ENCODE peak calls at places on chromosomes 12 and 14, in six cellular contexts. One of them, this sample, is unnamed.

GRCh38 chr12:59650594-59651229 is 54.9 kb downstream of the SLC16A7 start:
- DNase-seq in left lung: no peak
- DNase-seq in body of pancreas: peak; percentile 48
- DNase-seq in heart left ventricle: no peak
- DNase-seq in pancreas: peak; percentile 32
- DNase-seq in astrocyte: peak; percentile 54
- DNase-seq in this sample: no peak

GRCh38 chr12:32053881-32054624 is 52.6 kb upstream of the BICD1 start:
- DNase-seq in left lung: no peak
- DNase-seq in astrocyte: no peak
- DNase-seq in pancreas: no peak
- DNase-seq in body of pancreas: no peak
- DNase-seq in heart left ventricle: no peak
- DNase-seq in this sample: no peak

GRCh38 chr12:25189656-25190055 is 5.3 kb downstream of the DNAI7 start:
- DNase-seq in left lung: no peak
- DNase-seq in pancreas: no peak
- DNase-seq in astrocyte: no peak
- DNase-seq in body of pancreas: no peak
- DNase-seq in heart left ventricle: no peak
- DNase-seq in this sample: no peak

GRCh38 chr14:30885840-30886740 is 11.7 kb downstream of the COCH start:
- DNase-seq in astrocyte: peak; percentile 16
- DNase-seq in body of pancreas: no peak
- DNase-seq in pancreas: no peak
- DNase-seq in left lung: no peak
- DNase-seq in heart left ventricle: no peak
- DNase-seq in this sample: no peak

GRCh38 chr12:106307176-106307575 is 4.6 kb downstream of the TCP11L2 start:
- DNase-seq in heart left ventricle: no peak
- DNase-seq in pancreas: no peak
- DNase-seq in left lung: no peak
- DNase-seq in body of pancreas: no peak
- DNase-seq in astrocyte: no peak
- DNase-seq in this sample: no peak

GRCh38 chr12:103780093-103780440 is 61.0 kb downstream of the NT5DC3 start:
- DNase-seq in astrocyte: peak; percentile 33
- DNase-seq in body of pancreas: no peak
- DNase-seq in heart left ventricle: no peak
- DNase-seq in pancreas: no peak
- DNase-seq in left lung: no peak
- DNase-seq in this sample: peak; percentile 33

GRCh38 chr12:20376984-20377383 is 8.6 kb downstream of the PDE3A start:
- DNase-seq in left lung: no peak
- DNase-seq in pancreas: no peak
- DNase-seq in astrocyte: peak; percentile 13
- DNase-seq in heart left ventricle: no peak
- DNase-seq in body of pancreas: no peak
- DNase-seq in this sample: peak; percentile 44

GRCh38 chr14:33432407-33433023 is 493.8 kb downstream of the NPAS3 start:
- DNase-seq in body of pancreas: peak; percentile 29
- DNase-seq in pancreas: peak; percentile 15
- DNase-seq in left lung: no peak
- DNase-seq in heart left ventricle: no peak
- DNase-seq in astrocyte: peak; percentile 22
- DNase-seq in this sample: peak; percentile 66

GRCh38 chr12:107912421-107913004 is 138.0 kb downstream of the ASCL4 start:
- DNase-seq in heart left ventricle: peak; percentile 70
- DNase-seq in pancreas: peak; percentile 38
- DNase-seq in astrocyte: no peak
- DNase-seq in body of pancreas: peak; percentile 52
- DNase-seq in left lung: peak; percentile 39
- DNase-seq in this sample: no peak

GRCh38 chr12:52087961-52088820 is 8.7 kb downstream of the SMIM41 start:
- DNase-seq in left lung: no peak
- DNase-seq in astrocyte: no peak
- DNase-seq in body of pancreas: no peak
- DNase-seq in pancreas: no peak
- DNase-seq in heart left ventricle: no peak
- DNase-seq in this sample: no peak

GRCh38 chr12:118287728-118288127 is 85.0 kb downstream of the TAOK3 start:
- DNase-seq in left lung: no peak
- DNase-seq in astrocyte: no peak
- DNase-seq in pancreas: no peak
- DNase-seq in body of pancreas: no peak
- DNase-seq in heart left ventricle: no peak
- DNase-seq in this sample: no peak

GRCh38 chr12:120903818-120904773 is at the start of gene SPPL3:
- DNase-seq in left lung: peak; percentile 93
- DNase-seq in pancreas: peak; percentile 93
- DNase-seq in astrocyte: peak; percentile 56
- DNase-seq in heart left ventricle: peak; percentile 97
- DNase-seq in body of pancreas: peak; percentile 94
- DNase-seq in this sample: peak; percentile 79
- H3K27ac ChIP-seq in left lung: peak within 1 kb of the TSS; percentile 79
- H3K27ac ChIP-seq in pancreas: peak within 1 kb of the TSS; percentile 82
- H3K27ac ChIP-seq in astrocyte: peak within 1 kb of the TSS; percentile 42
- H3K27ac ChIP-seq in heart left ventricle: peak within 1 kb of the TSS; percentile 90
- H3K27ac ChIP-seq in body of pancreas: peak within 1 kb of the TSS; percentile 43
- H3K27ac ChIP-seq in this sample: peak within 1 kb of the TSS; percentile 9

GRCh38 chr14:76546426-76547221 is 170.7 kb downstream of the ESRRB start:
- DNase-seq in astrocyte: no peak
- DNase-seq in body of pancreas: peak; percentile 3
- DNase-seq in left lung: no peak
- DNase-seq in heart left ventricle: no peak
- DNase-seq in pancreas: no peak
- DNase-seq in this sample: no peak
- TF ChIP-seq CTCF in astrocyte: peak; percentile 31
- TF ChIP-seq CTCF in body of pancreas: peak; percentile 21
- TF ChIP-seq CTCF in left lung: no peak
- TF ChIP-seq CTCF in heart left ventricle: peak; percentile 32
- TF ChIP-seq CTCF in pancreas: peak; percentile 29
- TF ChIP-seq CTCF in this sample: peak; percentile 48

DNA sequence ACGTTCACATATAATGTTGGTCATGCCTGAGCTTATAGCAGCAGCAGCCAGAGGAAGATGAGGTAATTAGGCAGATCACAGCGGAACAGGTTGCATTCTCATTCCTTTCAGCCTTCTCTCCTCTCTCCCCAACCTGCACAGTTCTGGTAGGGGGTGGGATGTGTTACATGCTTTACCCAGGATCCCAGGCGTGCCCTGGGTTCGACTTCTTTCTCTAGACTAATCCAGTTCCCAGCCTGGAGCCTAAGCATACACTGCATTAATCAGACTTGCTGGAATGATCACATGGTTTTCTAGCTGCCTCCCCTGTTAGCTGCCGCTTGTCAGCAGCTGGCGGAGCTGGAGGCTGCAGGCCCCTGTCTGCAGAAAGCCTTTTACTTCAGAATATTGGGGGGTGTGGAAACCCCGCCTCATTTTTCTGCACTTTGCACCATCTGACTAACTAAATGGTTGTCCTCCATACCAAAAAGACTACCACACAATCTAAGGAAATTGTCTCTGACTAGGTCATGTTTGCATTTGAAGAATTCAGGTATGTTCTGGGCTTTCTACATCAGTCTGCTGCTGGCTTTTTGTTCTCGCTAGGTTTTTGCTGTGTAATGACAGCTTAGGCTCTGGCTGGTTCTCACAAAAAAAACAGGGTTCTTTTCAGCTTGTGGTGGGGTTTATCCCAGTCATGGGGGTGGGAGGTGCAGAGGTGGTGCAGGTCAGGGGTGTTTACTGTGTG is 45.9 kb upstream of the EVL start:
- DNase-seq in heart left ventricle: no peak
- DNase-seq in left lung: no peak
- DNase-seq in astrocyte: peak; percentile 61
- DNase-seq in body of pancreas: no peak
- DNase-seq in pancreas: no peak
- DNase-seq in this sample: peak; percentile 51
- H3K4me3 ChIP-seq in heart left ventricle: peak overlapping the region; percentile 26
- H3K4me3 ChIP-seq in left lung: no peak overlapping the region
- H3K4me3 ChIP-seq in astrocyte: no peak overlapping the region
- H3K4me3 ChIP-seq in body of pancreas: no peak overlapping the region
- H3K4me3 ChIP-seq in pancreas: no peak overlapping the region
- H3K4me3 ChIP-seq in this sample: no peak overlapping the region

GRCh38 chr12:27902651-27903050 is 69.9 kb downstream of the PTHLH start:
- DNase-seq in heart left ventricle: no peak
- DNase-seq in pancreas: no peak
- DNase-seq in astrocyte: no peak
- DNase-seq in left lung: no peak
- DNase-seq in body of pancreas: no peak
- DNase-seq in this sample: no peak

GRCh38 chr12:27901959-27902358 is 70.6 kb downstream of the PTHLH start:
- DNase-seq in left lung: no peak
- DNase-seq in heart left ventricle: no peak
- DNase-seq in pancreas: no peak
- DNase-seq in body of pancreas: no peak
- DNase-seq in astrocyte: peak; percentile 56
- DNase-seq in this sample: peak; percentile 53

GRCh38 chr12:27898022-27898421 is 74.5 kb downstream of the PTHLH start:
- DNase-seq in pancreas: no peak
- DNase-seq in astrocyte: no peak
- DNase-seq in heart left ventricle: no peak
- DNase-seq in body of pancreas: no peak
- DNase-seq in left lung: no peak
- DNase-seq in this sample: no peak

GRCh38 chr12:27899151-27899661 is 73.3 kb downstream of the PTHLH start:
- DNase-seq in heart left ventricle: no peak
- DNase-seq in astrocyte: peak; percentile 99
- DNase-seq in body of pancreas: no peak
- DNase-seq in left lung: no peak
- DNase-seq in pancreas: no peak
- DNase-seq in this sample: peak; percentile 99

DNA sequence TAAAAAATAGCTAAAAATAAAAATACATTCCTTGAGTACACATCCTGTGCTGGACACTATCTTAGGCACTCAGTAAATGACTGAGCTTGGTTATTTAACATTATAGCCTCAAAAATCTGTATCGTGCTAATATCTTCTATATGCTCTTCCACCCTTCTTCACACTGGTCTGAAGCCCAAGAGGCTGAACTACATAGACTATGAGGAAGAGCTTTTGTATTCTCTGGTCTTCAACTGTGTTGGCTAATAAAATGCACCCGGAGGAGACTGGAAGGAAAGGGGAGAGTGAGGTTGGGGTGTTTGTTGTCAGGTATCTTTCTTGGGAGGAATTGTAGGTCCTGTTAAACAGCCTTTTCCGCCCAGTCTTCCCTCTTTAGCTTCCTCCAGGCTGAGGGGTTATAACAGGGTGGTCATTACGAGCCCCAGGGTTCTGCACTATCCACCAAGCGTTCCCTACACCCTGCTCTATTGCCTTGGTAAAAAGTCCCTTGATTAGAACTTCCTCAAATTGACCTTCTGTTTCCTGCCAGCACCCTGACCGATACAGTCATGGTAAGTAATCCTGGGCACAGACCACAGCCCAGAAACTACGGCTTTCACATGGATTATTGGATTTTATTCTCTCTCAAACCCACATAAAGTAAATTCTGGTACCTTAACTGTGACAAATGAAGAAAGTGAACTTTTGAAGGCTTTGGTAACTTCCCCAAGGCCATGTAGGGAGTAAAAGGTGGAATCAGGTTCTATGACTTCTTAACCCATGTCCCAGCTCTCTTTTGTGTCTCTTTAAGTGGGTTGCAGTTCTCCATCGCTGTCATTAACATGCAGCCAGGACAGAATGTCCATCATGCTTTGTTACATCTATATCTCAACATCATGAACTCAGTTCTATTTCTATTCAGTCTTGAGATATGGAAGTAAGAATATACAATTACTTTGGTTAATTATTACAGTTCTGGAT is 71.3 kb downstream of the PTHLH start:
- DNase-seq in pancreas: no peak
- DNase-seq in body of pancreas: no peak
- DNase-seq in astrocyte: no peak
- DNase-seq in left lung: no peak
- DNase-seq in heart left ventricle: no peak
- DNase-seq in this sample: no peak
- H3K27ac ChIP-seq in pancreas: no peak overlapping the region
- H3K27ac ChIP-seq in body of pancreas: no peak overlapping the region
- H3K27ac ChIP-seq in astrocyte: no peak overlapping the region
- H3K27ac ChIP-seq in left lung: no peak overlapping the region
- H3K27ac ChIP-seq in heart left ventricle: no peak overlapping the region
- H3K27ac ChIP-seq in this sample: no peak overlapping the region

GRCh38 chr14:29426083-29426482 is 501.6 kb downstream of the PRKD1 start:
- DNase-seq in left lung: no peak
- DNase-seq in body of pancreas: no peak
- DNase-seq in pancreas: no peak
- DNase-seq in astrocyte: no peak
- DNase-seq in heart left ventricle: no peak
- DNase-seq in this sample: no peak

GRCh38 chr14:29419736-29420135 is 507.9 kb downstream of the PRKD1 start:
- DNase-seq in body of pancreas: no peak
- DNase-seq in pancreas: no peak
- DNase-seq in heart left ventricle: no peak
- DNase-seq in astrocyte: no peak
- DNase-seq in left lung: no peak
- DNase-seq in this sample: no peak

DNA sequence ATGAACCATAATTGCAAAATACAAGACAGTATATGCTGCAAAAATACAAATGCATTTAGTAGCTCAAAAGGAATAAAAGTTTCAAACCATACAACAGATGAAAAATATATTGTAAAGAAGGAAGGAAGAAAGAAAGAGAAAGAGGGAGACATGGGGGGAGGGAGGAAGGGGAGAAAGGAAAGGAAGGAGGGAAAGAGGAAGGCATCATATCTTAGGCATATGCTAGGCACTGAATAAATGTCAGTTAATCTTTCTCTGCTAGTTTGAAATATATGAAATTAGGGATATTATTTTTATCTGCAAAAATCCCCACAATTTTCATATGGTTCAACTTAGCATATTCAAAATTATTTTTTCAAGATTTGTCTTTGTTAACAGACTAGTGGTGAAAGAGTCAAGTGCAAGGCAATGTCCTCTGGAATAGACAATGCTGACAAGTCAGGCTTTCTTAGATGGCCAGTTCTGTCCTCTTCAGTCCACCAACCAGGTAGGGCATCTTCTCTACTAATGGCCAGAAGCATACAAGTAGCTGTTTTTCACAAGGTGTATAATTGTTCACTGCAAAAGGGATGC is 506.4 kb downstream of the PRKD1 start:
- DNase-seq in astrocyte: no peak
- DNase-seq in left lung: no peak
- DNase-seq in pancreas: no peak
- DNase-seq in heart left ventricle: no peak
- DNase-seq in body of pancreas: no peak
- DNase-seq in this sample: no peak
- TF ChIP-seq CTCF in astrocyte: no peak
- TF ChIP-seq CTCF in left lung: no peak
- TF ChIP-seq CTCF in pancreas: peak; percentile 3
- TF ChIP-seq CTCF in heart left ventricle: no peak
- TF ChIP-seq CTCF in body of pancreas: no peak
- TF ChIP-seq CTCF in this sample: no peak

DNA sequence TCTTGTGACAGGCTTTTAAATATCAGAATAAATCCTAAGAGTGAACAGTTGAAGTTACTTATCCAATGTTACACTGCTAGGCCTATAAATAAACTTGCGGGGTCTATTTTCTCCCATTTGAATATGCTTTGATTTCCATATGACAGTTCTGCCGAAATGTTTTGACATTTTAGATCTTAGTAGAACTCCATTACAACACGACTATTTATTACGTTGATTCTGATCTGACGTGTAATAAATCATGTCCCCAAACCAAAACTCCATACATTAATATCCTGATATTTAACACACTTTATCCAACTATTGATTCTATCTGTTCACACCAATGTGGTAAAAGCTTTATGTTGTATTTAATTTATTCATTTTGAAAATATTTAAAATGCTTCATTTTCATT is 16.1 kb upstream of the NEMF start:
- DNase-seq in left lung: no peak
- DNase-seq in heart left ventricle: no peak
- DNase-seq in astrocyte: no peak
- DNase-seq in body of pancreas: no peak
- DNase-seq in pancreas: no peak
- DNase-seq in this sample: no peak
- H3K4me3 ChIP-seq in left lung: peak overlapping the region; percentile 23
- H3K4me3 ChIP-seq in heart left ventricle: peak overlapping the region; percentile 73
- H3K4me3 ChIP-seq in astrocyte: peak overlapping the region; percentile 56
- H3K4me3 ChIP-seq in body of pancreas: no peak overlapping the region
- H3K4me3 ChIP-seq in pancreas: peak overlapping the region; percentile 50
- H3K4me3 ChIP-seq in this sample: peak overlapping the region; percentile 65